ENCODE peak calls at places on chromosome 7, in six cellular contexts. I, T, X, G, S and Q are unnamed samples.

GRCh38 chr7:157813741-157814661 is 477.2 kb downstream of the DNAJB6 start:
- DNase-seq in X (no peak), G (no peak), I (no peak), S (no peak), T (no peak), Q (no peak)

GRCh38 chr7:92875719-92876118 is 39.3 kb upstream of the CDK6 start:
- DNase-seq in G (no peak), T (peak), I (no peak), X (no peak), S (no peak), Q (peak)

GRCh38 chr7:96241834-96242233 is 80.1 kb downstream of the SLC25A13 start:
- DNase-seq in X (peak), G (no peak), T (peak), I (no peak), S (no peak), Q (no peak)

GRCh38 chr7:11486271-11486670 is 345.7 kb downstream of the THSD7A start:
- DNase-seq in S (no peak), T (peak), X (no peak), I (no peak), G (no peak), Q (no peak)

GRCh38 chr7:34298492-34298891 is 359.5 kb upstream of the NPSR1 start:
- DNase-seq in T (peak), S (no peak), G (no peak), X (no peak), I (no peak), Q (no peak)

GRCh38 chr7:107258737-107259136 is 89.9 kb downstream of the HBP1 start:
- DNase-seq in I (no peak), G (no peak), X (no peak), T (no peak), S (no peak), Q (no peak)

GRCh38 chr7:33610918-33611317 is 294.4 kb upstream of the BMPER start:
- DNase-seq in X (no peak), G (no peak), S (no peak), I (no peak), T (no peak), Q (no peak)

GRCh38 chr7:2604608-2605174 is 27.1 kb upstream of the TTYH3 start:
- DNase-seq in X (no peak), G (no peak), I (no peak), S (no peak), T (no peak), Q (no peak)

GRCh38 chr7:40098810-40099209 is 35.6 kb downstream of the MPLKIP start:
- DNase-seq in I (no peak), X (no peak), G (no peak), T (no peak), S (no peak), Q (no peak)

GRCh38 chr7:7808156-7808555 is 89.7 kb upstream of the RPA3 start:
- DNase-seq in S (no peak), X (peak), T (peak), I (no peak), G (no peak), Q (no peak)

GRCh38 chr7:39463252-39463651 is 103.0 kb upstream of the YAE1 start:
- DNase-seq in G (no peak), T (no peak), I (no peak), S (no peak), X (no peak), Q (no peak)

GRCh38 chr7:73560035-73560835 is 2.7 kb upstream of the BCL7B start:
- DNase-seq in S (no peak), X (no peak), I (no peak), T (peak), G (no peak), Q (peak)